ENCODE peak calls at places on chromosomes 4 and X, in six cellular contexts. Z, Q, D, J, A and C are unnamed samples.

GRCh38 chr4:36399762-36400353 is 118.4 kb downstream of the DTHD1 start:
- DNase-seq in Z (peak), D (peak), A (peak), Q (peak), J (peak), C (peak)

GRCh38 chrX:47958943-47959342 is 44.8 kb downstream of the ZNF182 start:
- DNase-seq in J (no peak), Z (no peak), Q (peak), D (no peak), A (no peak), C (no peak)

GRCh38 chr4:8205749-8206611 is 6.9 kb downstream of the SH3TC1 start:
- DNase-seq in Z (no peak), A (no peak), D (no peak), J (no peak), Q (peak), C (no peak)

GRCh38 chrX:43211570-43211969 is 433.6 kb upstream of the PPP1R2C start:
- DNase-seq in J (no peak), A (no peak), Z (no peak), Q (no peak), D (no peak), C (no peak)

GRCh38 chr4:25020240-25020639 is 10.5 kb downstream of the LGI2 start:
- DNase-seq in D (no peak), Q (peak), J (no peak), Z (no peak), A (no peak), C (no peak)

GRCh38 chr4:80610845-80611244 is 275.3 kb downstream of the CFAP299 start:
- DNase-seq in Q (peak), Z (peak), D (no peak), A (no peak), J (no peak), C (peak)

GRCh38 chrX:18885317-18886004 is 98.5 kb downstream of the PHKA2 start:
- DNase-seq in J (no peak), Z (peak), A (no peak), Q (no peak), D (no peak), C (no peak)

GRCh38 chrX:48068096-48068887 is 3.1 kb downstream of the ZNF630 start:
- DNase-seq in J (no peak), Z (no peak), A (no peak), Q (no peak), D (no peak), C (no peak)